ENCODE peak calls at places on chromosomes 16 and 17, in seven cellular contexts. One of them, this sample, is unnamed.

GRCh38 chr17:6682339-6682738 is 30.8 kb downstream of the C17orf100 start:
- DNase-seq in upper lobe of right lung: no peak
- DNase-seq in body of pancreas: no peak
- DNase-seq in A549: no peak
- DNase-seq in hepatocyte: no peak
- DNase-seq in mesendoderm: no peak
- DNase-seq in mammary epithelial cell: no peak
- DNase-seq in this sample: no peak

GRCh38 chr17:66549312-66549705 is 246.9 kb downstream of the PRKCA start:
- DNase-seq in upper lobe of right lung: no peak
- DNase-seq in body of pancreas: no peak
- DNase-seq in A549: no peak
- DNase-seq in hepatocyte: no peak
- DNase-seq in mesendoderm: peak
- DNase-seq in mammary epithelial cell: no peak
- DNase-seq in this sample: peak

GRCh38 chr16:23392223-23392600 is 60.8 kb downstream of the COG7 start:
- DNase-seq in upper lobe of right lung: no peak
- DNase-seq in body of pancreas: no peak
- DNase-seq in A549: no peak
- DNase-seq in hepatocyte: no peak
- DNase-seq in mesendoderm: no peak
- DNase-seq in mammary epithelial cell: no peak
- DNase-seq in this sample: no peak

GRCh38 chr16:58678716-58679115 is 5.9 kb downstream of the SLC38A7 start:
- DNase-seq in upper lobe of right lung: no peak
- DNase-seq in body of pancreas: peak
- DNase-seq in A549: no peak
- DNase-seq in hepatocyte: no peak
- DNase-seq in mesendoderm: no peak
- DNase-seq in mammary epithelial cell: peak
- DNase-seq in this sample: no peak

GRCh38 chr17:59838196-59838911 is 54.4 kb downstream of the TUBD1 start:
- DNase-seq in upper lobe of right lung: no peak
- DNase-seq in body of pancreas: peak
- DNase-seq in A549: no peak
- DNase-seq in hepatocyte: peak
- DNase-seq in mesendoderm: peak
- DNase-seq in mammary epithelial cell: no peak
- DNase-seq in this sample: peak

GRCh38 chr17:81933178-81933699 is 3.9 kb downstream of the PYCR1 start:
- DNase-seq in upper lobe of right lung: peak
- DNase-seq in body of pancreas: no peak
- DNase-seq in A549: no peak
- DNase-seq in hepatocyte: no peak
- DNase-seq in mesendoderm: no peak
- DNase-seq in mammary epithelial cell: no peak
- DNase-seq in this sample: no peak

GRCh38 chr17:27545562-27546229 is 85.3 kb upstream of the LGALS9 start:
- DNase-seq in upper lobe of right lung: no peak
- DNase-seq in body of pancreas: peak
- DNase-seq in A549: no peak
- DNase-seq in hepatocyte: no peak
- DNase-seq in mesendoderm: no peak
- DNase-seq in mammary epithelial cell: no peak
- DNase-seq in this sample: peak

GRCh38 chr16:5510819-5511370 is 413.3 kb upstream of the EEF2KMT start:
- DNase-seq in upper lobe of right lung: no peak
- DNase-seq in body of pancreas: no peak
- DNase-seq in A549: no peak
- DNase-seq in hepatocyte: no peak
- DNase-seq in mesendoderm: peak
- DNase-seq in mammary epithelial cell: no peak
- DNase-seq in this sample: peak

DNA sequence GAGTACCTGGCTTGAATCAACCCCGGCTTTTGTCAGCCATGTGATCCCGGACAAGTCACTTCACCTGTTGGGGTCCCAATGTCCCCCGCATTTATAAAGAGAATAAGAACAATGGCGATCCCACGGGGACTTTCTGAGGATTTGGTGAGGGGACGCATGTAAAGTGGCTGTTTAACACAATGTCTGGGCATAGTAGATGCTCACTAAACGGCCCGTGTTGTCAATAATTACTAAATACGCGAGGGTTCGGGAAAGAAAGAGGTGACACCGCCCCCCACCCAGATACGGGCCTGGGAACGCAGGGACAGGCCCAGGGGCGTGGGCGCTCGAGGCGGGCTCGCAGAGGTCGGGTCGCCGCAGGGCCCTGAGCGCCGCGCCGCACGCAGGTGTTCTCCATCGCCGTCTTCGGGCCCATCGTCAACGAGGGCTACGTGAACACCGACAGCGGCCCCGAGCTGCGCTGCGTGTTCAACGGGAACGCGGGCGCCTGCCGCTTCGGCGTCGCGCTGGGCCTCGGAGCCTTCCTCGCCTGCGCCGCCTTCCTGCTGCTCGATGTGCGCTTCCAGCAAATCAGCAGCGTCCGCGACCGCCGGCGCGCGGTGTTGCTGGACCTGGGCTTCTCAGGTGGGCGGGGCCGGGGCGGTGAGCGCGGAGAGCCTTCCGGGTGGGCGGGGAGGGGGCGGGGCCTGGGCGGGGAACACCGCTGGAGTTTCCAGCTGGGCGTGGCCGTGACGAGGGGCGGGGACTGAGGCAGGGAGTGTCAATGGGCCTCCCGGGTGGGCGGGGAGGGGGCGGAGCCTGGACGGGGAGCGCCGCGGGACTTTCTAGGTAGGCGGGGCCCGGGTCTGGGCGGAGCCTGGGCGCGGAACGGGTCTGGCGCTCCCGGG is 2.1 kb downstream of the SYNGR3 start:
- DNase-seq in upper lobe of right lung: peak
- DNase-seq in body of pancreas: peak
- DNase-seq in A549: peak
- DNase-seq in hepatocyte: peak
- DNase-seq in mesendoderm: peak
- DNase-seq in mammary epithelial cell: peak
- DNase-seq in this sample: peak
- H3K27ac ChIP-seq in upper lobe of right lung: peak
- H3K27ac ChIP-seq in body of pancreas: peak
- H3K27ac ChIP-seq in A549: peak
- H3K27ac ChIP-seq in hepatocyte: no peak
- H3K27ac ChIP-seq in mesendoderm: no peak
- H3K27ac ChIP-seq in mammary epithelial cell: no peak
- H3K27ac ChIP-seq in this sample: no peak

DNA sequence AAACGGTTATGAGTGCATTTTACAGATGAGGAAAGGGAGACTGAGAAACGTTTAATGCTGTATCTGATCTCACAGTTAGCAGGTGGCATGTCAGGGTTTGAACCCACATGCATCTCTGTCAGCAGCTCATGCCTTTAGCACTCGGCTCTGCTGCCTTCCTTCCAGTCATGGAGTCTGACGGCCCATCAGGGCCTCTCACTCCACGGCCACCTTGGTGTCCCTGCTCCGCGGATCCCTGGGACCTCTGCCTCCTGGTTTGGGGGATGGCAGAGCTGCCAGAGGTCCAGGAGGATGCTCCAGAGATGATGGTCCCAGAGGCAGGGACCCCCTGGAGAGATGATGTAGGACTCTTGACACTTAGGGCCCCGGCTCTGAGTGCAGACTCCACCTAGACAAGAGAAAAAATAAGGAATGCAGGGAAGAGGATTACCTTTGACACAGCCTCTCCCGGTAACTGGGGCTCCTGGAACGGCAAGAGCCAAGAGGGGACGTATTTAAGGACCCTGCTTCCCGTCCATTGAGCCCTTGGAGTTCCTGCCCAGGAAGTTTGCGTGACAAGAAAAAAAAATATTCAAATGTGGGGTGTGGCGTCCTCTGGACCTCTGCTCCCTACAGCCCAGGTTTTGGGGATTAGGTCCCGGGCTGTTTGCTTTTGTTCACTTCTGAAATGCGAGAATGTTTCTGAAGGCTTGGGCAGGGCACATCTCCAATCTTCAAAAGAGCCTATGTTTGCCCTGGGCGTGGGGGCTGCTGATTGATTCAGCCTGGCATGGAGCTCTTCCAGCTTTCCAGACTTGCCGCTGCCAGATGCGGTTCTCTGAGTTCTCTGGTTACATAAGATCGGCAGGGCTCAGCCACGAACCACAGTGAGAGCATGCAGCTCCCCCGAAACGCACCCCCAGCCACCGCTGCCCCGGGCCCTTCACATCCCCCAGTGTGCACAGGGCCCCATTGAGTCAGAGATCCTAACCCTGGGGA is at the start of gene ALDH3A1:
- DNase-seq in upper lobe of right lung: no peak
- DNase-seq in body of pancreas: peak
- DNase-seq in A549: peak
- DNase-seq in hepatocyte: peak
- DNase-seq in mesendoderm: no peak
- DNase-seq in mammary epithelial cell: no peak
- DNase-seq in this sample: no peak
- H3K27ac ChIP-seq in upper lobe of right lung: peak
- H3K27ac ChIP-seq in body of pancreas: no peak
- H3K27ac ChIP-seq in A549: peak
- H3K27ac ChIP-seq in hepatocyte: peak
- H3K27ac ChIP-seq in mesendoderm: no peak
- H3K27ac ChIP-seq in mammary epithelial cell: no peak
- H3K27ac ChIP-seq in this sample: no peak

DNA sequence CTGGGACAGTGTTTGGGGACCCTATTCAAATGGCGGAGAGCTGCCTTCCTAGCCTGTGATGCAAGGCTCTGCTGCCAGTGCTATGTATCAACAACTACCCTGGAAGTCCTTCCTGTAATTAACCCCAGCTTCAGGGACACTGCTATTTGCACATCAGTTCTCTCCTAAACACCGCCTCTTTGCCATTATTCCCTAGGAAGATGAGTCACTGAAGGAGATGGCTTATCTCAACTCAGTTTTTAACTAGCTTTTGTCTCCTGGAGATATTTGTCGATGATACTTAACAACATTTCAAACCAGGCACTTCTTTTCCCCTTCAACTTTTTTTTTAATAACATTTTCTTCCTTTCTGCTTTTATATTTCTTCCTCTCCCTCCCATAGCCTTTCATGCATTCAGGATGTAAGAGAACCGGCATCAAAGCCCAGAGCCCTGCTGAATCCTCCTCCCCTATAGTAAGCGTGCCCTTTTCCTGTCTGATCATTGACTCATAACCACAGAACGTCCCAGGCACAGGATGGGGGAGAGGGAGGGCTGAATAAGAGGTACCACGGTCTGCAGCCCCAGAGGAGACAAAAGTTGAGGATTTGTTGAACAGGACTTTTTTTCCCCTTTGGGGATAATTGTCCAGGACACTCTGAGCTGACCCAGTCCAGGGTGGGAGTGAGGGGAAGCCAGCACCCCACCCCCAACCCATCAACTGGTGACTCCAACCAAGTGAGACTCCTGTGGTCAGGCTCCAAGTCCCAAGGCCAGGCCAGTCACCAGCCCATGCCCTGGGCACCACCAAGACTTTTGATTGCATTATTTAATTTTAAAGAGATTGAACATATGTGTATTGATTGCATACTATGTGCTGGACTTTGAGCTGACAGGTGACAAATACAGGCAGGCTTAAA is 387.9 kb upstream of the SALL1 start:
- DNase-seq in upper lobe of right lung: no peak
- DNase-seq in body of pancreas: no peak
- DNase-seq in A549: peak
- DNase-seq in hepatocyte: peak
- DNase-seq in mesendoderm: peak
- DNase-seq in mammary epithelial cell: peak
- DNase-seq in this sample: peak
- H3K27ac ChIP-seq in upper lobe of right lung: no peak
- H3K27ac ChIP-seq in body of pancreas: no peak
- H3K27ac ChIP-seq in A549: peak
- H3K27ac ChIP-seq in hepatocyte: no peak
- H3K27ac ChIP-seq in mesendoderm: peak
- H3K27ac ChIP-seq in mammary epithelial cell: peak
- H3K27ac ChIP-seq in this sample: no peak

GRCh38 chr17:47222032-47222431 is 12.9 kb downstream of the MYL4 start:
- DNase-seq in upper lobe of right lung: no peak
- DNase-seq in body of pancreas: no peak
- DNase-seq in A549: no peak
- DNase-seq in hepatocyte: no peak
- DNase-seq in mesendoderm: no peak
- DNase-seq in mammary epithelial cell: no peak
- DNase-seq in this sample: no peak

GRCh38 chr17:47220531-47220999 is 11.4 kb downstream of the MYL4 start:
- DNase-seq in upper lobe of right lung: no peak
- DNase-seq in body of pancreas: no peak
- DNase-seq in A549: no peak
- DNase-seq in hepatocyte: no peak
- DNase-seq in mesendoderm: no peak
- DNase-seq in mammary epithelial cell: no peak
- DNase-seq in this sample: peak

GRCh38 chr17:47218896-47219430 is 9.8 kb downstream of the MYL4 start:
- DNase-seq in upper lobe of right lung: no peak
- DNase-seq in body of pancreas: no peak
- DNase-seq in A549: no peak
- DNase-seq in hepatocyte: no peak
- DNase-seq in mesendoderm: peak
- DNase-seq in mammary epithelial cell: no peak
- DNase-seq in this sample: peak

GRCh38 chr17:47221154-47221553 is 12.0 kb downstream of the MYL4 start:
- DNase-seq in upper lobe of right lung: no peak
- DNase-seq in body of pancreas: no peak
- DNase-seq in A549: no peak
- DNase-seq in hepatocyte: no peak
- DNase-seq in mesendoderm: no peak
- DNase-seq in mammary epithelial cell: no peak
- DNase-seq in this sample: no peak

GRCh38 chr17:47219621-47220475 is 10.7 kb downstream of the MYL4 start:
- DNase-seq in upper lobe of right lung: no peak
- DNase-seq in body of pancreas: no peak
- DNase-seq in A549: no peak
- DNase-seq in hepatocyte: no peak
- DNase-seq in mesendoderm: no peak
- DNase-seq in mammary epithelial cell: no peak
- DNase-seq in this sample: peak
- H3K27ac ChIP-seq in upper lobe of right lung: no peak
- H3K27ac ChIP-seq in body of pancreas: no peak
- H3K27ac ChIP-seq in A549: no peak
- H3K27ac ChIP-seq in hepatocyte: peak
- H3K27ac ChIP-seq in mesendoderm: no peak
- H3K27ac ChIP-seq in mammary epithelial cell: no peak
- H3K27ac ChIP-seq in this sample: no peak

This sample was measured in endodermal cell.